ENCODE peak calls at places on chromosomes 3 and 15, in seven cellular contexts. P is pancreas, B is KG1, M is GM04503, G is fibroblast of the conjunctiva, C is cardiac muscle cell, K is COLO829. S is an unnamed sample.

GRCh38 chr3:139772539-139773500 is 95.0 kb upstream of the NMNAT3 start:
- DNase-seq in C (peak; percentile 66), G (peak; percentile 21), P (no peak), M (peak; percentile 22), B (no peak), K (no peak), S (peak; percentile 73)

GRCh38 chr3:154642066-154642619 is 212.2 kb upstream of the GPR149 start:
- DNase-seq in C (no peak), B (no peak), G (no peak), P (no peak), K (no peak), M (no peak), S (no peak)

GRCh38 chr15:76065267-76065666 is 5.5 kb downstream of the TMEM266 start:
- DNase-seq in B (peak; percentile 30), C (no peak), G (no peak), P (no peak), K (no peak), M (no peak), S (no peak)

GRCh38 chr3:123618768-123619484 is 34.1 kb upstream of the HACD2 start:
- DNase-seq in C (peak; percentile 91), B (peak; percentile 54), K (peak; percentile 45), G (peak; percentile 86), P (no peak), M (peak; percentile 31), S (no peak)

GRCh38 chr15:79310612-79310984 is 314 bp upstream of the TMED3 start:
- DNase-seq in C (peak; percentile 44), M (no peak), P (peak; percentile 75), K (no peak), B (no peak), G (no peak), S (peak; percentile 25)

GRCh38 chr15:62486041-62486440 is 321.0 kb upstream of the C2CD4B start:
- DNase-seq in B (no peak), P (no peak), C (peak; percentile 46), M (peak; percentile 68), G (no peak), K (no peak), S (no peak)

GRCh38 chr3:108123326-108123725 is 32.5 kb upstream of the CD47 start:
- DNase-seq in G (no peak), K (no peak), C (no peak), B (no peak), M (no peak), P (no peak), S (no peak)

GRCh38 chr15:57541805-57542504 is 49.7 kb upstream of the MYZAP start:
- DNase-seq in P (no peak), K (peak; percentile 34), G (peak; percentile 59), C (peak; percentile 86), B (no peak), M (peak; percentile 30), S (peak; percentile 44)

GRCh38 chr3:196141866-196142673 is 60.2 kb upstream of the TFRC start:
- DNase-seq in K (no peak), C (no peak), B (no peak), P (peak; percentile 87), M (no peak), G (no peak), S (peak; percentile 24)